ENCODE peak calls at places on chromosomes 6 and 20, in five cellular contexts. Q is IMR-90, E is GM12878, C is HepG2, P is K562. S is an unnamed sample.
A peak's percentile ranks its signal among the peaks of the same experiment; 100 is the strongest.

GRCh38 chr6:20366082-20366834 is 35.4 kb upstream of the E2F3 start:
- DNase-seq in C (no peak), Q (no peak), E (no peak), P (no peak), S (no peak)

GRCh38 chr6:109073344-109074235 is 21.1 kb downstream of the SESN1 start:
- DNase-seq in P (peak; percentile 77), E (no peak), Q (peak; percentile 76), C (peak; percentile 67), S (peak; percentile 55)

GRCh38 chr6:132820629-132821381 is 6.4 kb downstream of the RPS12 start:
- DNase-seq in C (peak; percentile 20), E (no peak), Q (peak; percentile 52), P (peak; percentile 59), S (no peak)

GRCh38 chr20:11376998-11377397 is 540.7 kb upstream of the BTBD3 start:
- DNase-seq in E (no peak), Q (peak; percentile 90), P (no peak), C (no peak), S (no peak)

GRCh38 chr6:3281669-3282460 is 23.1 kb downstream of the PSMG4 start:
- DNase-seq in C (no peak), Q (peak; percentile 85), P (no peak), E (no peak), S (no peak)

GRCh38 chr6:155089746-155090145 is 94.6 kb downstream of the TIAM2 start:
- DNase-seq in E (no peak), P (no peak), C (no peak), Q (no peak), S (no peak)

GRCh38 chr6:90905351-90905750 is 318.5 kb upstream of the MAP3K7 start:
- DNase-seq in C (no peak), Q (no peak), E (no peak), P (no peak), S (no peak)

GRCh38 chr20:47352332-47353223 is 3.9 kb downstream of the ZMYND8 start:
- DNase-seq in Q (no peak), E (no peak), C (no peak), P (no peak), S (peak; percentile 36)

GRCh38 chr20:38752029-38752428 is 3.8 kb downstream of the ACTR5 start:
- DNase-seq in Q (no peak), C (no peak), P (no peak), E (no peak), S (no peak)

GRCh38 chr6:40166963-40167362 is 232.7 kb upstream of the MOCS1 start:
- DNase-seq in P (no peak), C (no peak), E (no peak), Q (no peak), S (no peak)

GRCh38 chr6:73028124-73028766 is 197.1 kb downstream of the KHDC1L start:
- DNase-seq in Q (no peak), E (no peak), P (peak; percentile 3), C (no peak), S (no peak)

GRCh38 chr6:79173378-79173777 is 61.1 kb downstream of the HMGN3 start:
- DNase-seq in P (no peak), E (no peak), C (no peak), Q (no peak), S (no peak)

GRCh38 chr20:59006864-59007757 is at the start of gene CTSZ:
- DNase-seq in E (no peak), C (no peak), Q (no peak), P (peak; percentile 83), S (no peak)

GRCh38 chr20:17965042-17965697 is 3.4 kb downstream of the SNX5 start:
- DNase-seq in E (no peak), P (peak; percentile 66), Q (no peak), C (peak; percentile 38), S (no peak)

GRCh38 chr20:20184149-20184548 is 131.8 kb downstream of the CFAP61 start:
- DNase-seq in Q (no peak), E (no peak), C (no peak), P (peak; percentile 15), S (no peak)

GRCh38 chr6:52077180-52077884 is 10.1 kb downstream of the PKHD1 start:
- DNase-seq in C (no peak), E (no peak), Q (no peak), P (no peak), S (peak; percentile 3)

GRCh38 chr6:156963712-156964700 is 186.8 kb downstream of the ARID1B start:
- DNase-seq in P (peak; percentile 55), E (peak; percentile 30), Q (peak; percentile 63), C (peak; percentile 28), S (no peak)

GRCh38 chr6:125357515-125358256 is 55.9 kb upstream of the HDDC2 start:
- DNase-seq in C (no peak), Q (no peak), E (no peak), P (no peak), S (no peak)

GRCh38 chr6:156991971-156992370 is 214.8 kb downstream of the ARID1B start:
- DNase-seq in C (peak; percentile 83), P (no peak), Q (peak; percentile 71), E (no peak), S (no peak)

GRCh38 chr20:17628101-17628841 is 53.8 kb downstream of the RRBP1 start:
- DNase-seq in C (no peak), Q (no peak), E (no peak), P (no peak), S (no peak)

GRCh38 chr6:149925974-149926777 is 3.3 kb upstream of the RAET1G start:
- DNase-seq in Q (peak; percentile 66), P (peak; percentile 91), E (no peak), C (peak; percentile 74), S (peak; percentile 80)

GRCh38 chr20:35292504-35293285 is 470 bp upstream of the FAM83C start:
- DNase-seq in Q (no peak), E (no peak), P (no peak), C (no peak), S (no peak)

DNA sequence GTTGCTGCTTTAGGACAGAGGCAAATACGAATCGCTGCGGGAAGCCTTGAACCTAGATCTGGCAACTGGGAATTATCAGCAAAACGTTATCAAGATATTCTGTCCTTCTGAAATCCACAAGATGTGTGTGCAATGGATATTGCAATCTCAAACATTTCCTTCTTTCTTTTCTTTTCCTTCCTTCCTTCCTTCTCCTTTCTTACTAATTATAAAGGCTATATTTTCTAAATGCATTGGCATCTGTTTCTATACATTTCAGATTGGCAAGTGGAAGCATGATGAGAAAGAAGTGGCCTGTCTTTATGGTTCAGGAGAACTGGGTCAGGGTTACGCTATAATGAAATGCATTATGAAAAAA is 2.0 kb downstream of the TAGAP start:
- DNase-seq in P (no peak), C (no peak), Q (no peak), E (no peak), S (no peak)
- H3K4me3 ChIP-seq in P (no peak overlapping the region), C (no peak overlapping the region), Q (no peak overlapping the region), E (peak overlapping the region; percentile 60), S (no peak overlapping the region)

GRCh38 chr20:32207626-32208498 is at the start of the genes PLAGL2 and POFUT1:
- DNase-seq in C (peak; percentile 82), P (peak; percentile 92), Q (peak; percentile 82), E (peak; percentile 37), S (peak; percentile 100)

GRCh38 chr20:32204485-32205115 is 2.9 kb downstream of the PLAGL2 start:
- DNase-seq in P (no peak), E (no peak), Q (no peak), C (no peak), S (no peak)

GRCh38 chr20:32207211-32207625 is 325 bp downstream of the PLAGL2 start:
- DNase-seq in P (peak; percentile 81), E (no peak), Q (no peak), C (no peak), S (no peak)

GRCh38 chr20:32205502-32206382 is 1.8 kb downstream of the PLAGL2 start:
- DNase-seq in Q (peak; percentile 41), P (peak; percentile 25), C (no peak), E (no peak), S (peak; percentile 54)

GRCh38 chr20:32206383-32207210 is 946 bp downstream of the PLAGL2 start:
- DNase-seq in E (no peak), Q (no peak), P (peak; percentile 13), C (no peak), S (peak; percentile 25)
- TF ChIP-seq MXI1 in E (no peak), Q (no peak), P (no peak), C (no peak), S (no peak)

GRCh38 chr6:122170274-122170673 is 229.2 kb upstream of the HSF2 start:
- DNase-seq in C (no peak), E (no peak), Q (no peak), P (no peak), S (no peak)
- H3K4me3 ChIP-seq in C (no peak overlapping the region), E (no peak overlapping the region), Q (no peak overlapping the region), P (no peak overlapping the region), S (no peak overlapping the region)

GRCh38 chr6:1832844-1833787 is 223.4 kb downstream of the FOXC1 start:
- DNase-seq in C (peak; percentile 52), Q (peak; percentile 12), E (no peak), P (no peak), S (peak; percentile 61)
- TF ChIP-seq MXI1 in C (no peak), Q (no peak), E (no peak), P (no peak), S (peak; percentile 75)

GRCh38 chr6:26270903-26271639 is 93.9 kb upstream of the BTN3A2 start:
- DNase-seq in C (no peak), Q (peak; percentile 90), E (peak; percentile 98), P (no peak), S (peak; percentile 87)
- H3K4me3 ChIP-seq in C (no peak overlapping the region), Q (peak overlapping the region; percentile 68), E (peak overlapping the region; percentile 72), P (no peak overlapping the region), S (peak overlapping the region; percentile 66)

S was measured in SK-N-SH.